ENCODE peak calls at places on chromosomes 13 and 19, in eight cellular contexts. B, F, W, Z, N, R, Y and J are unnamed samples.
A peak's percentile ranks its signal among the peaks of the same experiment; 100 is the strongest.

GRCh38 chr13:78022164-78022877 is 103.7 kb upstream of the EDNRB start:
- DNase-seq in B (no peak), F (no peak), W (no peak), Z (no peak), N (peak; percentile 27), R (no peak), Y (peak; percentile 1), J (peak; percentile 12)

GRCh38 chr13:110309661-110310524 is 2.8 kb downstream of the COL4A2 start:
- DNase-seq in B (no peak), F (no peak), W (no peak), Z (no peak), N (no peak), R (no peak), Y (no peak), J (no peak)

GRCh38 chr19:48249502-48250014 is 6.2 kb downstream of the CARD8 start:
- DNase-seq in B (no peak), F (no peak), W (no peak), Z (no peak), N (no peak), R (no peak), Y (peak; percentile 68), J (peak; percentile 77)

GRCh38 chr13:46593403-46593802 is 40.4 kb downstream of the LRCH1 start:
- DNase-seq in B (no peak), F (no peak), W (no peak), Z (no peak), N (no peak), R (no peak), Y (peak; percentile 23), J (peak; percentile 14)

GRCh38 chr13:35984287-35984686 is 146.9 kb downstream of the DCLK1 start:
- DNase-seq in B (no peak), F (peak; percentile 20), W (no peak), Z (no peak), N (no peak), R (no peak), Y (no peak), J (no peak)

GRCh38 chr19:4679416-4679815 is 9.3 kb upstream of the MYDGF start:
- DNase-seq in B (no peak), F (no peak), W (no peak), Z (no peak), N (no peak), R (no peak), Y (no peak), J (no peak)

GRCh38 chr19:17311455-17312248 is 2.3 kb downstream of the DDA1 start:
- DNase-seq in B (no peak), F (no peak), W (peak; percentile 67), Z (no peak), N (no peak), R (no peak), Y (no peak), J (no peak)

GRCh38 chr19:40724315-40724714 is 7.4 kb downstream of the ITPKC start:
- DNase-seq in B (no peak), F (no peak), W (no peak), Z (no peak), N (no peak), R (no peak), Y (no peak), J (no peak)

GRCh38 chr19:46107371-46107770 is 17.1 kb downstream of the IGFL3 start:
- DNase-seq in B (peak; percentile 43), F (no peak), W (no peak), Z (no peak), N (no peak), R (no peak), Y (no peak), J (no peak)

GRCh38 chr13:106568225-106569003 is 477 bp upstream of the ARGLU1 start:
- DNase-seq in B (peak; percentile 46), F (no peak), W (no peak), Z (no peak), N (no peak), R (no peak), Y (no peak), J (no peak)

GRCh38 chr13:49098771-49099512 is 121.2 kb upstream of the MLNR start:
- DNase-seq in B (no peak), F (no peak), W (peak; percentile 10), Z (no peak), N (no peak), R (no peak), Y (no peak), J (no peak)

GRCh38 chr19:10095948-10096614 is 6.4 kb downstream of the ANGPTL6 start:
- DNase-seq in B (peak; percentile 50), F (peak; percentile 93), W (peak; percentile 90), Z (peak; percentile 94), N (peak; percentile 74), R (peak; percentile 94), Y (peak; percentile 79), J (peak; percentile 92)

GRCh38 chr13:76928456-76928855 is 19.9 kb upstream of the ACOD1 start:
- DNase-seq in B (no peak), F (no peak), W (no peak), Z (no peak), N (no peak), R (no peak), Y (no peak), J (no peak)

GRCh38 chr19:40604647-40605200 is 3.6 kb downstream of the LTBP4 start:
- DNase-seq in B (no peak), F (peak; percentile 67), W (peak; percentile 36), Z (peak; percentile 72), N (no peak), R (no peak), Y (no peak), J (no peak)

GRCh38 chr13:40552895-40553294 is 113.5 kb downstream of the FOXO1 start:
- DNase-seq in B (no peak), F (no peak), W (no peak), Z (no peak), N (no peak), R (no peak), Y (no peak), J (no peak)

GRCh38 chr13:112140366-112140765 is 73.4 kb downstream of the SOX1 start:
- DNase-seq in B (no peak), F (no peak), W (no peak), Z (no peak), N (no peak), R (no peak), Y (no peak), J (no peak)